ENCODE peak calls at places on chromosome 6, in nine cellular contexts. W is T-helper 2 cell; J is caudate nucleus; V is Right ventricle myocardium superior; M is RWPE1; O is progenitor cell of endocrine pancreas; F is activated CD4-positive, alpha-beta T cell treated with anti-CD3 and anti-CD28 coated beads for 36 hours; Y is skeletal muscle cell; T is mucosa of descending colon. D is an unnamed sample.

GRCh38 chr6:136338486-136338885 is 48.8 kb upstream of the BCLAF1 start:
- DNase-seq in M (no peak), O (no peak), W (no peak), Y (no peak), T (no peak), F (no peak), V (no peak), J (no peak), D (no peak)

GRCh38 chr6:163132050-163132750 is 282.3 kb upstream of the QKI start:
- DNase-seq in M (no peak), Y (peak), W (no peak), V (no peak), O (no peak), J (no peak), T (no peak), F (no peak), D (no peak)

GRCh38 chr6:146543211-146543939 is at the start of gene RAB32:
- DNase-seq in Y (peak), O (peak), T (peak), W (no peak), M (peak), V (peak), F (peak), J (peak), D (peak)

GRCh38 chr6:70956451-70957283 is at the start of gene B3GAT2:
- DNase-seq in W (no peak), T (peak), J (peak), M (no peak), O (peak), Y (no peak), F (peak), V (peak), D (peak)

GRCh38 chr6:16184129-16184528 is 54.3 kb upstream of the GMPR start:
- DNase-seq in V (peak), O (no peak), T (peak), M (peak), W (no peak), Y (no peak), J (no peak), F (peak), D (peak)

GRCh38 chr6:5671604-5672559 is 334.8 kb downstream of the NRN1 start:
- DNase-seq in V (no peak), T (no peak), M (no peak), O (no peak), J (no peak), F (peak), W (no peak), Y (no peak), D (no peak)

GRCh38 chr6:44960898-44961297 is 367.2 kb upstream of the RUNX2 start:
- DNase-seq in O (no peak), M (no peak), F (no peak), W (no peak), J (no peak), T (no peak), V (no peak), Y (no peak), D (no peak)

GRCh38 chr6:43444036-43444435 is 11.3 kb downstream of the DLK2 start:
- DNase-seq in Y (no peak), T (no peak), F (no peak), W (no peak), M (no peak), V (no peak), J (no peak), O (no peak), D (no peak)

GRCh38 chr6:30793521-30794194 is 49.3 kb upstream of the IER3 start:
- DNase-seq in V (no peak), F (no peak), T (no peak), M (no peak), W (no peak), Y (no peak), O (no peak), J (no peak), D (no peak)

GRCh38 chr6:154754152-154754551 is 20.9 kb downstream of the SCAF8 start:
- DNase-seq in F (no peak), V (no peak), M (peak), T (no peak), Y (no peak), W (no peak), J (no peak), O (no peak), D (no peak)